ENCODE peak calls at places on chromosomes 13 and 19, in nine cellular contexts. U is breast epithelium, P is HCT116, C is stomach, Q is uterus, G is Peyer's patch, X is esophagus squamous epithelium, S is adrenal gland, Y is heart left ventricle. W is an unnamed sample.

GRCh38 chr13:48712141-48712540 is 58.4 kb downstream of the CYSLTR2 start:
- DNase-seq in U (no peak), P (no peak), C (no peak), Q (no peak), G (no peak), X (no peak), S (no peak), Y (no peak), W (no peak)

GRCh38 chr19:55550321-55550650 is 4.9 kb upstream of the SBK3 start:
- DNase-seq in U (no peak), P (no peak), C (no peak), Q (no peak), G (no peak), X (no peak), S (no peak), Y (no peak), W (no peak)

GRCh38 chr13:99191900-99192399 is 8.7 kb upstream of the UBAC2 start:
- DNase-seq in U (peak; percentile 60), P (no peak), C (peak; percentile 43), Q (no peak), G (no peak), X (no peak), S (no peak), Y (no peak), W (peak; percentile 66)

GRCh38 chr13:78589206-78589605 is 14.1 kb downstream of the POU4F1 start:
- DNase-seq in U (no peak), P (no peak), C (no peak), Q (no peak), G (no peak), X (no peak), S (peak; percentile 31), Y (peak; percentile 71), W (no peak)

GRCh38 chr13:49171358-49171757 is 48.8 kb upstream of the MLNR start:
- DNase-seq in U (no peak), P (no peak), C (no peak), Q (no peak), G (no peak), X (no peak), S (no peak), Y (no peak), W (no peak)

GRCh38 chr13:37047032-37047431 is 12.5 kb downstream of the SUPT20H start:
- DNase-seq in U (no peak), P (no peak), C (no peak), Q (no peak), G (no peak), X (no peak), S (no peak), Y (no peak), W (no peak)

GRCh38 chr13:30032263-30032662 is 181.8 kb upstream of the UBL3 start:
- DNase-seq in U (no peak), P (no peak), C (no peak), Q (no peak), G (no peak), X (no peak), S (no peak), Y (no peak), W (no peak)

GRCh38 chr19:30690935-30691505 is 318.8 kb downstream of the ZNF536 start:
- DNase-seq in U (no peak), P (no peak), C (no peak), Q (no peak), G (no peak), X (no peak), S (no peak), Y (no peak), W (no peak)

GRCh38 chr19:53898166-53898565 is 10.9 kb upstream of the CACNG7 start:
- DNase-seq in U (no peak), P (no peak), C (no peak), Q (no peak), G (no peak), X (no peak), S (no peak), Y (no peak), W (no peak)

GRCh38 chr13:35131471-35131870 is 189.4 kb downstream of the NBEA start:
- DNase-seq in U (no peak), P (no peak), C (no peak), Q (no peak), G (no peak), X (no peak), S (no peak), Y (no peak), W (no peak)

GRCh38 chr19:11197291-11198174 is at the start of gene KANK2:
- DNase-seq in U (peak; percentile 91), P (peak; percentile 50), C (peak; percentile 91), Q (peak; percentile 89), G (peak; percentile 67), X (no peak), S (peak; percentile 88), Y (peak; percentile 95), W (peak; percentile 95)

GRCh38 chr13:36076211-36076610 is 55.0 kb downstream of the DCLK1 start:
- DNase-seq in U (no peak), P (no peak), C (no peak), Q (no peak), G (no peak), X (no peak), S (no peak), Y (no peak), W (no peak)

GRCh38 chr19:15532779-15533521 is 24.6 kb downstream of the CYP4F22 start:
- DNase-seq in U (no peak), P (peak; percentile 49), C (no peak), Q (no peak), G (no peak), X (no peak), S (no peak), Y (no peak), W (no peak)

GRCh38 chr19:48390188-48391099 is 907 bp downstream of the KDELR1 start:
- DNase-seq in U (peak; percentile 67), P (no peak), C (peak; percentile 70), Q (peak; percentile 61), G (peak; percentile 57), X (no peak), S (peak; percentile 71), Y (peak; percentile 85), W (peak; percentile 46)

GRCh38 chr19:35457173-35457572 is 9.1 kb downstream of the FFAR2 start:
- DNase-seq in U (no peak), P (no peak), C (no peak), Q (no peak), G (no peak), X (no peak), S (no peak), Y (no peak), W (no peak)

DNA sequence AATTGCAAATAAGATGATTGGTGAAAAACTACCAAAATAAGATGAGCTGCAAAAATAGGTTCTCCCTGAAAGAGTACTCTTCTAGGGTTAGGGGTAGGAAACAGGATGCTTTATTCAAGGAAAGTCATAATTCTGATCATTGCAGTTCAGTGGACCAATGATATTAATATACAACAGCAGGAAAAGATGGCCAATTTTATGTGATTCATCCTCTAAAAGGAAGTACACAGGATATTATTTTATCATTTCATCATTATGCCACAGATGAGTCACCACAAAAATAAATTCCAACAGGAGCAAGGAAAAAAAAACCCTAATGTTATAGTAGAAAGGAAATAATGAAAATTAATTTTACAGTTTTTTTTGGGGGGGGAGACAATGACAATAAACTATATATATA is 205.0 kb downstream of the NALCN start:
- DNase-seq in U (no peak), P (no peak), C (no peak), Q (no peak), G (no peak), X (no peak), S (no peak), Y (no peak), W (no peak)
- H3K4me3 ChIP-seq in U (no peak overlapping the region), P (no peak overlapping the region), C (no peak overlapping the region), Q (no peak overlapping the region), G (no peak overlapping the region), X (no peak overlapping the region), S (no peak overlapping the region), Y (no peak overlapping the region), W (no peak overlapping the region)

GRCh38 chr19:17448190-17448967 is at the start of gene TMEM221:
- DNase-seq in U (no peak), P (no peak), C (peak; percentile 47), Q (peak; percentile 76), G (peak; percentile 53), X (no peak), S (peak; percentile 56), Y (peak; percentile 77), W (no peak)
- TF ChIP-seq CTCF in U (peak; percentile 24), P (peak; percentile 75), C (peak; percentile 21), Q (peak; percentile 70), G (peak; percentile 53), X (no peak), S (peak; percentile 44), Y (peak; percentile 71), W (no peak)

GRCh38 chr19:46601318-46602224 is at the start of gene CALM3:
- DNase-seq in U (no peak), P (no peak), C (no peak), Q (no peak), G (peak; percentile 16), X (no peak), S (no peak), Y (no peak), W (no peak)
- TF ChIP-seq POLR2A in U (peak; percentile 25), P (peak; percentile 75), C (no peak), Q (peak; percentile 81), G (peak; percentile 91), X (no peak), S (peak; percentile 95), Y (peak; percentile 53), W (no peak)

GRCh38 chr19:45885556-45886426 is at the start of gene IRF2BP1:
- DNase-seq in U (peak; percentile 91), P (peak; percentile 84), C (peak; percentile 95), Q (peak; percentile 93), G (peak; percentile 94), X (peak; percentile 77), S (peak; percentile 96), Y (peak; percentile 95), W (peak; percentile 91)

GRCh38 chr19:45882652-45883585 is 3.0 kb downstream of the IRF2BP1 start:
- DNase-seq in U (peak; percentile 89), P (peak; percentile 77), C (peak; percentile 97), Q (peak; percentile 81), G (peak; percentile 79), X (no peak), S (peak; percentile 88), Y (peak; percentile 86), W (peak; percentile 95)

GRCh38 chr19:45883586-45883880 is 2.4 kb downstream of the IRF2BP1 start:
- DNase-seq in U (no peak), P (no peak), C (no peak), Q (no peak), G (no peak), X (no peak), S (no peak), Y (no peak), W (no peak)

GRCh38 chr19:45884682-45885555 is 1.0 kb downstream of the IRF2BP1 start:
- DNase-seq in U (no peak), P (no peak), C (peak; percentile 31), Q (peak; percentile 36), G (no peak), X (no peak), S (no peak), Y (no peak), W (no peak)

DNA sequence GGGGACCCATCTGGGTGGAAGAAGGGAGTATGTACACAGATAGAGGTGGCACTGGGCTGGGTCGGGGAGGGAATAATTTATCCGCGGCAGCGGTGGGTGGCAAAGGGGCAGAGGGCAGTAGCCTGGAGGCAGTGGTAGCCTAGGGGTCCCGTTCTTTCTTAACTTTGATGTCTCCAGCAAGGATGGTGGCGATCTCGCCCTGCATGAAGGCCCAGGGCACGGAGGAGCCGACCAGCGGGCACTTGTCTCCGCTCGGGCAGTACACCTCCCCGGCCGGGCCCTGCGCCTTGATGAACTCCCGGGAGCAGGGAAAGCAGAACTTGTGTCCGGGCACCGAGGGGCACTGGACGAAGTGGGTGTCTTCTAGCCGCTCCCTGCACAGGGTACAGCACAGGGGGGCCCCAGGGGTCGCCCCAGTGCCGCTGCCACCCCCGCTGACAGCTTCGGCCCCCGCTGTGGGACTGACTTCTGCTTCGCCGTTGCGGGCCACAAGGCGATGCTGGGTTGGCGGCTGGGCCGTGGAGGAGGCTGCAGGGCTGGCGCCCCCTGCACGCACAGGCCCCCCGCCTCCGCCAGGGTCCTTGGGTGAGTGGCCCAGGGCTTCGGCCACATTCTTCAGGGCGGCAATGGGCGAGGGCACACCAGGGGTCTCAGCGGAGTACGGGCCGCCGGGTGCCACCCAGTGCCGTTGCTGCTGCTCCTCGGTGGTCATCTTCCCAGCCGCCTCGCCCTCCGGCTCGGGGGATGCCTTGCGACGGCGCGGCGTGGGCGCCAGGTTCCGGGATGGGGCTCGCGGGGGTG is 1.9 kb downstream of the IRF2BP1 start:
- DNase-seq in U (no peak), P (no peak), C (peak; percentile 43), Q (no peak), G (no peak), X (no peak), S (no peak), Y (no peak), W (no peak)
- H3K4me3 ChIP-seq in U (peak overlapping the region; percentile 80), P (no peak overlapping the region), C (peak overlapping the region; percentile 76), Q (no peak overlapping the region), G (no peak overlapping the region), X (no peak overlapping the region), S (no peak overlapping the region), Y (no peak overlapping the region), W (no peak overlapping the region)